ENCODE peak calls at places on chromosomes 11 and 22, in six cellular contexts. N, E, Y, F, T and I are unnamed samples.
A peak's percentile ranks its signal among the peaks of the same experiment; 100 is the strongest.

GRCh38 chr22:45834795-45835194 is 142.2 kb downstream of the WNT7B start:
- DNase-seq in N (no peak), E (no peak), Y (no peak), F (no peak), T (no peak), I (no peak)

GRCh38 chr11:132520199-132520598 is 1012.1 kb downstream of the OPCML start:
- DNase-seq in N (no peak), E (no peak), Y (no peak), F (no peak), T (peak; percentile 3), I (no peak)

GRCh38 chr22:48975252-48975780 is 852.4 kb downstream of the BRD1 start:
- DNase-seq in N (no peak), E (no peak), Y (no peak), F (no peak), T (no peak), I (no peak)

GRCh38 chr11:83612891-83613766 is 327.0 kb upstream of the CCDC90B start:
- DNase-seq in N (peak; percentile 61), E (no peak), Y (no peak), F (no peak), T (no peak), I (peak; percentile 30)

GRCh38 chr11:27293500-27294417 is 69.3 kb downstream of the CCDC34 start:
- DNase-seq in N (no peak), E (no peak), Y (no peak), F (no peak), T (peak; percentile 68), I (no peak)

GRCh38 chr22:45478108-45478771 is 24.4 kb upstream of the FBLN1 start:
- DNase-seq in N (no peak), E (peak; percentile 67), Y (peak; percentile 84), F (no peak), T (peak; percentile 96), I (no peak)

GRCh38 chr11:68377389-68377795 is 65.0 kb downstream of the LRP5 start:
- DNase-seq in N (no peak), E (no peak), Y (no peak), F (no peak), T (no peak), I (no peak)

GRCh38 chr11:6269994-6270393 is 10.4 kb downstream of the CCKBR start:
- DNase-seq in N (peak; percentile 52), E (no peak), Y (no peak), F (no peak), T (no peak), I (no peak)

GRCh38 chr11:27812341-27812740 is 112.1 kb upstream of the BDNF start:
- DNase-seq in N (no peak), E (no peak), Y (no peak), F (no peak), T (peak; percentile 60), I (no peak)

GRCh38 chr11:120028181-120028935 is 109.6 kb downstream of the TRIM29 start:
- DNase-seq in N (peak; percentile 15), E (no peak), Y (no peak), F (no peak), T (no peak), I (no peak)

GRCh38 chr22:49133541-49133940 is 694.1 kb downstream of the BRD1 start:
- DNase-seq in N (no peak), E (no peak), Y (no peak), F (no peak), T (no peak), I (no peak)

GRCh38 chr22:21735198-21736083 is at the start of gene YPEL1:
- DNase-seq in N (peak; percentile 99), E (peak; percentile 96), Y (peak; percentile 95), F (peak; percentile 86), T (peak; percentile 95), I (peak; percentile 99)

GRCh38 chr11:59267196-59267595 is 54.5 kb upstream of the MPEG1 start:
- DNase-seq in N (no peak), E (no peak), Y (no peak), F (no peak), T (no peak), I (no peak)

GRCh38 chr11:108220721-108221346 is 1.6 kb downstream of the NPAT start:
- DNase-seq in N (no peak), E (no peak), Y (peak; percentile 30), F (no peak), T (no peak), I (no peak)

GRCh38 chr11:1260023-1260501 is 37.2 kb downstream of the MUC5B start:
- DNase-seq in N (peak; percentile 57), E (no peak), Y (peak; percentile 10), F (no peak), T (no peak), I (no peak)

GRCh38 chr11:120710354-120711187 is 199.0 kb downstream of the GRIK4 start:
- DNase-seq in N (peak; percentile 69), E (peak; percentile 47), Y (peak; percentile 94), F (peak; percentile 56), T (peak; percentile 87), I (peak; percentile 55)

GRCh38 chr11:24295360-24295759 is 201.5 kb upstream of the LUZP2 start:
- DNase-seq in N (no peak), E (no peak), Y (peak; percentile 66), F (no peak), T (peak; percentile 5), I (no peak)

GRCh38 chr11:64759722-64760719 is at the start of gene PYGM:
- DNase-seq in N (peak; percentile 91), E (no peak), Y (peak; percentile 63), F (peak; percentile 77), T (no peak), I (peak; percentile 66)

GRCh38 chr11:42049650-42050049 is 590.2 kb upstream of the LRRC4C start:
- DNase-seq in N (no peak), E (no peak), Y (no peak), F (no peak), T (no peak), I (no peak)

GRCh38 chr11:19713221-19714092 is 820 bp downstream of the NAV2 start:
- DNase-seq in N (peak; percentile 33), E (peak; percentile 11), Y (peak; percentile 13), F (no peak), T (no peak), I (no peak)

GRCh38 chr11:12418019-12418611 is 40.7 kb downstream of the PARVA start:
- DNase-seq in N (no peak), E (peak; percentile 90), Y (no peak), F (no peak), T (peak; percentile 57), I (no peak)

GRCh38 chr11:74169736-74170458 is 905 bp downstream of the C2CD3 start:
- DNase-seq in N (no peak), E (no peak), Y (peak; percentile 23), F (no peak), T (no peak), I (no peak)

GRCh38 chr11:10400856-10401255 is 54.2 kb upstream of the AMPD3 start:
- DNase-seq in N (no peak), E (no peak), Y (no peak), F (no peak), T (peak; percentile 21), I (no peak)

GRCh38 chr11:108654994-108655631 is 9.8 kb upstream of the DDX10 start:
- DNase-seq in N (no peak), E (peak; percentile 46), Y (peak; percentile 66), F (no peak), T (peak; percentile 56), I (no peak)

GRCh38 chr11:128848815-128849455 is 18.2 kb downstream of the KCNJ1 start:
- DNase-seq in N (peak; percentile 88), E (peak; percentile 52), Y (peak; percentile 43), F (no peak), T (peak; percentile 12), I (peak; percentile 60)

GRCh38 chr11:19117760-19118097 is 761 bp downstream of the ZDHHC13 start:
- DNase-seq in N (no peak), E (no peak), Y (no peak), F (no peak), T (peak; percentile 5), I (no peak)

GRCh38 chr22:43387815-43388214 is 24.0 kb upstream of the MPPED1 start:
- DNase-seq in N (no peak), E (no peak), Y (no peak), F (no peak), T (no peak), I (no peak)
- H3K14ac ChIP-seq in N (no peak overlapping the region), E (no peak overlapping the region), Y (no peak overlapping the region), F (no peak overlapping the region), T (no peak overlapping the region), I (no peak overlapping the region)

DNA sequence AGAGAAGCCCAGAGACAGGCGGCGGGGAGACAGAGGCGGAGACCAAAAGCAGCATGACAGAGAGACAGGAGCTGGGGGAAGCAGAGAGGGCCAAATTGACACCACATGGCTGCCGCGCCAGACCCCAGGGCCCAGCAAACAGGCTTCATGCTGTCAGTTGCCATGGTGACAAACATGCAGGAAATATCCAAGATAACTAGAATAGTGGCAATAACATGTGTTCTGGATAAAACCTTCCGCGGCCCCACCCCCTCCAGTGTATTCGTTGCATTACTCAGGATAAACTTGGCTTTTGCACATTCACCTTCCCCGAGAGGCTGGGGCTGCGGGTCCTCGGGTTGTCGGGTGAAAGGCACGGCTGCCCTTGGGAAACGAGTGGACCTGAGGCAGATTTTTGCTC is 49.9 kb upstream of the CDON start:
- DNase-seq in N (no peak), E (no peak), Y (peak; percentile 20), F (no peak), T (no peak), I (no peak)
- H3K4me1 ChIP-seq in N (no peaks in the 10 kb centered on the region), E (peaks cover 56% of the 10 kb centered on the region), Y (peaks cover 22% of the 10 kb centered on the region), F (no peaks in the 10 kb centered on the region), T (peaks cover 38% of the 10 kb centered on the region), I (peaks cover 4% of the 10 kb centered on the region)

GRCh38 chr11:43579919-43580276 is 100.6 kb upstream of the HSD17B12 start:
- DNase-seq in N (no peak), E (no peak), Y (no peak), F (no peak), T (no peak), I (no peak)

GRCh38 chr11:43582024-43582836 is 98.3 kb upstream of the HSD17B12 start:
- DNase-seq in N (no peak), E (no peak), Y (no peak), F (no peak), T (no peak), I (no peak)

GRCh38 chr11:43581370-43582023 is 99.0 kb upstream of the HSD17B12 start:
- DNase-seq in N (no peak), E (no peak), Y (no peak), F (no peak), T (no peak), I (no peak)

GRCh38 chr11:43579171-43579918 is 101.2 kb upstream of the HSD17B12 start:
- DNase-seq in N (peak; percentile 78), E (no peak), Y (peak; percentile 57), F (no peak), T (peak; percentile 42), I (no peak)

GRCh38 chr11:43580735-43581369 is 99.7 kb upstream of the HSD17B12 start:
- DNase-seq in N (no peak), E (no peak), Y (no peak), F (no peak), T (peak; percentile 24), I (no peak)
- H3K23ac ChIP-seq in N (no peak overlapping the region), E (no peak overlapping the region), Y (peak overlapping the region; percentile 59), F (no peak overlapping the region), T (no peak overlapping the region), I (no peak overlapping the region)

GRCh38 chr11:134730596-134731538 is 318.8 kb upstream of the B3GAT1 start:
- DNase-seq in N (peak; percentile 36), E (no peak), Y (no peak), F (no peak), T (no peak), I (no peak)
- H3K14ac ChIP-seq in N (no peak overlapping the region), E (no peak overlapping the region), Y (no peak overlapping the region), F (no peak overlapping the region), T (no peak overlapping the region), I (no peak overlapping the region)

GRCh38 chr22:36381513-36382079 is 6.2 kb downstream of the MYH9 start:
- DNase-seq in N (no peak), E (no peak), Y (no peak), F (no peak), T (peak; percentile 7), I (no peak)
- H3K4me1 ChIP-seq in N (peaks cover 2% of the 10 kb centered on the region), E (peaks cover 12% of the 10 kb centered on the region), Y (peaks cover 22% of the 10 kb centered on the region), F (peaks cover 3% of the 10 kb centered on the region), T (peaks cover 28% of the 10 kb centered on the region), I (peaks cover 17% of the 10 kb centered on the region)

GRCh38 chr22:20429254-20430100 is 8.1 kb downstream of the SCARF2 start:
- DNase-seq in N (peak; percentile 90), E (peak; percentile 75), Y (no peak), F (no peak), T (no peak), I (peak; percentile 72)
- H3K23ac ChIP-seq in N (no peak overlapping the region), E (no peak overlapping the region), Y (no peak overlapping the region), F (no peak overlapping the region), T (no peak overlapping the region), I (peak overlapping the region; percentile 100)